ENCODE peak calls at places on chromosomes 4 and X, in six cellular contexts. One of them, this sample, is unnamed. For H3K4me1, the result is how much of the 10 kb centered on the place peaks cover.

GRCh38 chr4:81594495-81595169 is 122.9 kb upstream of the RASGEF1B start:
- DNase-seq in thoracic aorta: no peak
- DNase-seq in pancreas: no peak
- DNase-seq in stomach: no peak
- DNase-seq in left ventricle myocardium inferior: no peak
- DNase-seq in right cardiac atrium: no peak
- DNase-seq in this sample: no peak

GRCh38 chr4:187612211-187612780 is 383.3 kb upstream of the ZFP42 start:
- DNase-seq in left ventricle myocardium inferior: no peak
- DNase-seq in stomach: no peak
- DNase-seq in pancreas: no peak
- DNase-seq in thoracic aorta: no peak
- DNase-seq in right cardiac atrium: no peak
- DNase-seq in this sample: no peak

GRCh38 chr4:182917182-182918043 is at the start of gene DCTD:
- DNase-seq in left ventricle myocardium inferior: peak
- DNase-seq in right cardiac atrium: peak
- DNase-seq in stomach: peak
- DNase-seq in pancreas: peak
- DNase-seq in thoracic aorta: no peak
- DNase-seq in this sample: peak

GRCh38 chr4:151407466-151408379 is 1.3 kb upstream of the FHIP1A start:
- DNase-seq in pancreas: peak
- DNase-seq in left ventricle myocardium inferior: peak
- DNase-seq in right cardiac atrium: peak
- DNase-seq in thoracic aorta: no peak
- DNase-seq in stomach: peak
- DNase-seq in this sample: peak

GRCh38 chr4:5409237-5409636 is 299.1 kb downstream of the EVC2 start:
- DNase-seq in pancreas: no peak
- DNase-seq in left ventricle myocardium inferior: no peak
- DNase-seq in thoracic aorta: no peak
- DNase-seq in stomach: no peak
- DNase-seq in right cardiac atrium: no peak
- DNase-seq in this sample: no peak

GRCh38 chr4:7303561-7303960 is 111.2 kb downstream of the SORCS2 start:
- DNase-seq in left ventricle myocardium inferior: no peak
- DNase-seq in pancreas: no peak
- DNase-seq in right cardiac atrium: peak
- DNase-seq in stomach: no peak
- DNase-seq in thoracic aorta: no peak
- DNase-seq in this sample: no peak

GRCh38 chrX:13024911-13025454 is 19.4 kb downstream of the FAM9C start:
- DNase-seq in left ventricle myocardium inferior: no peak
- DNase-seq in right cardiac atrium: no peak
- DNase-seq in pancreas: no peak
- DNase-seq in stomach: no peak
- DNase-seq in thoracic aorta: no peak
- DNase-seq in this sample: no peak

GRCh38 chr4:72613959-72614358 is 44.9 kb upstream of the ADAMTS3 start:
- DNase-seq in thoracic aorta: no peak
- DNase-seq in right cardiac atrium: no peak
- DNase-seq in pancreas: no peak
- DNase-seq in left ventricle myocardium inferior: no peak
- DNase-seq in stomach: no peak
- DNase-seq in this sample: no peak

GRCh38 chr4:139833131-139833930 is 167.7 kb downstream of the MGST2 start:
- DNase-seq in right cardiac atrium: no peak
- DNase-seq in left ventricle myocardium inferior: no peak
- DNase-seq in stomach: no peak
- DNase-seq in thoracic aorta: no peak
- DNase-seq in pancreas: no peak
- DNase-seq in this sample: no peak

GRCh38 chrX:71872542-71873458 is 37.8 kb upstream of the NHSL2 start:
- DNase-seq in thoracic aorta: no peak
- DNase-seq in right cardiac atrium: peak
- DNase-seq in pancreas: no peak
- DNase-seq in left ventricle myocardium inferior: no peak
- DNase-seq in stomach: no peak
- DNase-seq in this sample: no peak

GRCh38 chr4:65450899-65451298 is 219.4 kb downstream of the EPHA5 start:
- DNase-seq in right cardiac atrium: no peak
- DNase-seq in pancreas: no peak
- DNase-seq in thoracic aorta: no peak
- DNase-seq in stomach: no peak
- DNase-seq in left ventricle myocardium inferior: no peak
- DNase-seq in this sample: no peak

GRCh38 chr4:100555791-100556190 is 38.0 kb upstream of the EMCN start:
- DNase-seq in right cardiac atrium: no peak
- DNase-seq in left ventricle myocardium inferior: no peak
- DNase-seq in thoracic aorta: no peak
- DNase-seq in stomach: no peak
- DNase-seq in pancreas: no peak
- DNase-seq in this sample: no peak

GRCh38 chr4:21952549-21952948 is 4.0 kb upstream of the KCNIP4 start:
- DNase-seq in right cardiac atrium: no peak
- DNase-seq in pancreas: no peak
- DNase-seq in thoracic aorta: no peak
- DNase-seq in stomach: no peak
- DNase-seq in left ventricle myocardium inferior: no peak
- DNase-seq in this sample: no peak

DNA sequence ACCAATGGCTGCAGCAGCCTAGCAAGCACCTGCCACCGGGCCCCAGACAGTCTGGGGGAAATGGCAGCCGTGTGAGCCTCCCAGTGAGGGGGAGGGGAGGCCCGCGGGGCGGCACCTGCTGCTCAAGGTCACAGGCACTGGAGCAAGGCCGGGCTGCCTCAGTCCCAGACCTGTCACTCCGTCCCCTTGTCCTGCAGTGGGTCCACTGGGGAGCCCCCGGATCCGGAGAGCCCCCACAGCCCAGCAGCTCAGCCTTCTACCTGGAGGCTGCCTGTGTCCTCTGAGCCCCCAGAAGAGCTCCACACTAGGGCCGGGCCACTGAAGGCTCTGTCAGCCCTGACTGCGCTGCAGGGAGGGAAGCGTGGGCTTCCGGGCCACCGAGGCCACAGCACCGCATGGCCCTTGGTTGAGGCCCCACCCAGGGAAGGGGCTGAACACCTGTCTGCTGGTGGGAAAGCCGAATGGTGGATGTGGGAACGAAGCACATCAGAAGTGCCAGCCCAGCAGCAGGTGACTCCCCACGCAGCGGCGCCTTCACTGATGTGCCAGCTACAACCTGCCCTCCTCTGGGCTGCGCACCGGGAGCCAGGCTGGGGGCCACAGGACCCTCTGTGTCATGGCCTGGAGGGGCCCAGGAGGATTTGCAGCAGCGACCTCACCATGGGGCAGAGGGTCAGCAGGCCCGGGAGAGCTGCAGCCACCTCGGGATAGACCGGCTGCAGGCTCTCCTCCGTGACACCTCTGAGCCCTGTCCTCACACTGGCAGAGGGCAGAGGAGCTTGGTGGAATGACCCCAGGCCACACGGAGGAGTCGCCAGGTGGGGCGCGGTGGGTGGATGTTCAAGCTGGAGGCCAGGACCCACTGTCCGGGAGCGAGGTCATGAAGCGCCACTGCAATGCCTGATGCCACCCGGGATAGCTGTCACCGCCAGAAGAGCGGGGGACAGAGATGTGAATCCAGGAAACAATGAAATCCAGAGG is 35.0 kb upstream of the MXD4 start:
- DNase-seq in left ventricle myocardium inferior: no peak
- DNase-seq in right cardiac atrium: no peak
- DNase-seq in pancreas: peak
- DNase-seq in stomach: no peak
- DNase-seq in thoracic aorta: no peak
- DNase-seq in this sample: no peak
- H3K27ac ChIP-seq in left ventricle myocardium inferior: no peak
- H3K27ac ChIP-seq in right cardiac atrium: no peak
- H3K27ac ChIP-seq in pancreas: no peak
- H3K27ac ChIP-seq in stomach: no peak
- H3K27ac ChIP-seq in thoracic aorta: no peak
- H3K27ac ChIP-seq in this sample: no peak

GRCh38 chr4:48331577-48332340 is 9.6 kb upstream of the SLAIN2 start:
- DNase-seq in thoracic aorta: no peak
- DNase-seq in right cardiac atrium: no peak
- DNase-seq in pancreas: no peak
- DNase-seq in left ventricle myocardium inferior: no peak
- DNase-seq in stomach: no peak
- DNase-seq in this sample: no peak

GRCh38 chr4:48333587-48333986 is 7.7 kb upstream of the SLAIN2 start:
- DNase-seq in stomach: no peak
- DNase-seq in thoracic aorta: no peak
- DNase-seq in left ventricle myocardium inferior: no peak
- DNase-seq in right cardiac atrium: no peak
- DNase-seq in pancreas: no peak
- DNase-seq in this sample: no peak

GRCh38 chr4:48329976-48330375 is 11.4 kb upstream of the SLAIN2 start:
- DNase-seq in thoracic aorta: no peak
- DNase-seq in left ventricle myocardium inferior: no peak
- DNase-seq in right cardiac atrium: no peak
- DNase-seq in pancreas: no peak
- DNase-seq in stomach: no peak
- DNase-seq in this sample: no peak

GRCh38 chr4:48332661-48333060 is 8.7 kb upstream of the SLAIN2 start:
- DNase-seq in right cardiac atrium: no peak
- DNase-seq in left ventricle myocardium inferior: no peak
- DNase-seq in stomach: no peak
- DNase-seq in pancreas: no peak
- DNase-seq in thoracic aorta: no peak
- DNase-seq in this sample: no peak

GRCh38 chr4:48329193-48329592 is 12.1 kb upstream of the SLAIN2 start:
- DNase-seq in pancreas: no peak
- DNase-seq in stomach: no peak
- DNase-seq in left ventricle myocardium inferior: no peak
- DNase-seq in thoracic aorta: no peak
- DNase-seq in right cardiac atrium: no peak
- DNase-seq in this sample: no peak
- H3K4me3 ChIP-seq in pancreas: no peak
- H3K4me3 ChIP-seq in stomach: no peak
- H3K4me3 ChIP-seq in left ventricle myocardium inferior: no peak
- H3K4me3 ChIP-seq in thoracic aorta: no peak
- H3K4me3 ChIP-seq in right cardiac atrium: no peak
- H3K4me3 ChIP-seq in this sample: no peak

DNA sequence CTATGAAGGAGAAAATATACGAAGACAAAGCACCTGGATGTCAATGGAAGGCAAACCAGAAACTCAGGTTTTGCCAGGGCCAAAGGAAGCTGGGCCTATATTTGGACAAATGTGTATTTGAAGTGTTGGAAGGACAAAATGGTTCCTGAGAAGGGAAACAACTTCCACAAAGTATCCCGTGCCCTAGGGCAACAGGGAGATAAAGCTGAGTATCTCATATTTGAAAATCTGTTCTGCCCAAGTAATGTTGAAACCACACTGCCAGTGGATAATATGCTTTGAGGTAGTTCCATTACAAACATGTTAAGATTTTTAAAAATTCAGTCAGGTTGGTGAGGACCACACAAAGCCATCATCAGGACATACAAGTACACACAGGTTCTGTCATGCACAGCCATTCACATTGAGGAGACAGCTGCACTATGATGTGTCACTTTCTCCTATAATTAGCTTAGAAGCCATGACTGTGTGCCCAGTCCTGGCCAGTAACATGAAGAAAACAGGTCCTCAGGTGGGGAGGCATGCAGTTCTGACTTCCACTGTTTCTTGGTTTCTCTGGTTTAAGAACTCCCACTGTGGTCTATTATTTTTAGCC is 116.4 kb downstream of the PWWP3B start:
- DNase-seq in stomach: no peak
- DNase-seq in right cardiac atrium: no peak
- DNase-seq in left ventricle myocardium inferior: no peak
- DNase-seq in pancreas: no peak
- DNase-seq in thoracic aorta: no peak
- DNase-seq in this sample: no peak
- H3K4me1 ChIP-seq in stomach: under half
- H3K4me1 ChIP-seq in right cardiac atrium: under half
- H3K4me1 ChIP-seq in left ventricle myocardium inferior: under half
- H3K4me1 ChIP-seq in pancreas: under half
- H3K4me1 ChIP-seq in thoracic aorta: under half
- H3K4me1 ChIP-seq in this sample: under half

GRCh38 chr4:56386091-56386490 is 1.2 kb downstream of the AASDH start:
- DNase-seq in pancreas: no peak
- DNase-seq in left ventricle myocardium inferior: no peak
- DNase-seq in right cardiac atrium: no peak
- DNase-seq in thoracic aorta: no peak
- DNase-seq in stomach: no peak
- DNase-seq in this sample: no peak
- H3K27ac ChIP-seq in pancreas: peak
- H3K27ac ChIP-seq in left ventricle myocardium inferior: no peak
- H3K27ac ChIP-seq in right cardiac atrium: no peak
- H3K27ac ChIP-seq in thoracic aorta: no peak
- H3K27ac ChIP-seq in stomach: no peak
- H3K27ac ChIP-seq in this sample: no peak

GRCh38 chr4:56477192-56477706 is 9.8 kb downstream of the SRP72 start:
- DNase-seq in stomach: no peak
- DNase-seq in pancreas: no peak
- DNase-seq in thoracic aorta: no peak
- DNase-seq in left ventricle myocardium inferior: no peak
- DNase-seq in right cardiac atrium: no peak
- DNase-seq in this sample: no peak
- H3K4me3 ChIP-seq in stomach: no peak
- H3K4me3 ChIP-seq in pancreas: no peak
- H3K4me3 ChIP-seq in thoracic aorta: no peak
- H3K4me3 ChIP-seq in left ventricle myocardium inferior: no peak
- H3K4me3 ChIP-seq in right cardiac atrium: no peak
- H3K4me3 ChIP-seq in this sample: no peak